ENCODE peak calls at places on chromosomes 11 and 22, in five cellular contexts. E is aorta; R is gastrocnemius medialis; X is activated T-cell treated with anti-CD3 and anti-CD28 coated beads, Interleukin-2, amount 50 U/mL, for 4 hours; W is activated T-helper 17 cell treated with anti-CD3 and anti-CD28 coated beads, Interleukin-2, amount 50 U/mL, for 72 hours. U is an unnamed sample.
A peak's percentile ranks its signal among the peaks of the same experiment; 100 is the strongest.

GRCh38 chr11:73971175-73971719 is 11.4 kb downstream of the UCP2 start:
- ATAC-seq in E (no peak), R (no peak), X (no peak), W (no peak), U (peak; percentile 61)

GRCh38 chr11:70506658-70506970 is 108.3 kb downstream of the CTTN start:
- ATAC-seq in E (no peak), R (no peak), X (no peak), W (no peak), U (no peak)

GRCh38 chr11:74493816-74494630 is 499 bp upstream of the LIPT2 start:
- ATAC-seq in E (no peak), R (peak; percentile 12), X (no peak), W (no peak), U (no peak)

GRCh38 chr22:35218079-35218478 is 39.2 kb upstream of the HMGXB4 start:
- ATAC-seq in E (no peak), R (no peak), X (no peak), W (no peak), U (no peak)

GRCh38 chr11:19702620-19703019 is 10.0 kb upstream of the NAV2 start:
- ATAC-seq in E (no peak), R (no peak), X (no peak), W (no peak), U (no peak)

GRCh38 chr22:32313532-32313931 is 44.1 kb upstream of the RFPL3 start:
- ATAC-seq in E (no peak), R (no peak), X (no peak), W (no peak), U (no peak)

GRCh38 chr22:25160120-25160996 is 39.3 kb upstream of the CRYBB3 start:
- ATAC-seq in E (no peak), R (no peak), X (no peak), W (no peak), U (no peak)

GRCh38 chr22:24952837-24953293 is 349 bp downstream of the KIAA1671 start:
- ATAC-seq in E (peak; percentile 32), R (peak; percentile 72), X (no peak), W (no peak), U (no peak)

GRCh38 chr11:94511932-94512781 is at the start of gene C11orf97:
- ATAC-seq in E (peak; percentile 82), R (no peak), X (peak; percentile 84), W (peak; percentile 85), U (peak; percentile 80)

GRCh38 chr11:44973634-44974401 is 23.1 kb upstream of the TP53I11 start:
- ATAC-seq in E (no peak), R (no peak), X (no peak), W (peak; percentile 16), U (no peak)

GRCh38 chr22:37419370-37419915 is 7.8 kb downstream of the ELFN2 start:
- ATAC-seq in E (no peak), R (no peak), X (peak; percentile 22), W (peak; percentile 8), U (no peak)

GRCh38 chr11:86261328-86261727 is 16.8 kb downstream of the EED start:
- ATAC-seq in E (no peak), R (no peak), X (no peak), W (no peak), U (no peak)

GRCh38 chr11:122917311-122917710 is 34.8 kb downstream of the JHY start:
- ATAC-seq in E (no peak), R (no peak), X (no peak), W (no peak), U (no peak)

GRCh38 chr11:313787-314547 is at the start of gene IFITM1:
- ATAC-seq in E (peak; percentile 16), R (peak; percentile 59), X (peak; percentile 20), W (peak; percentile 55), U (peak; percentile 62)

GRCh38 chr22:39966522-39966921 is 6.3 kb downstream of the TMA7B start:
- ATAC-seq in E (no peak), R (no peak), X (no peak), W (no peak), U (no peak)